ENCODE peak calls at places on chromosome 11, in four cellular contexts. One of them, this sample, is unnamed.

GRCh38 chr11:92828576-92828975 is 140.9 kb upstream of the MTNR1B start:
- DNase-seq in tibial nerve: no peak
- DNase-seq in CD4-positive, alpha-beta T cell: no peak
- DNase-seq in esophagus squamous epithelium: no peak
- DNase-seq in this sample: no peak

GRCh38 chr11:40179541-40179940 is 1279.9 kb downstream of the LRRC4C start:
- DNase-seq in tibial nerve: no peak
- DNase-seq in CD4-positive, alpha-beta T cell: no peak
- DNase-seq in esophagus squamous epithelium: no peak
- DNase-seq in this sample: no peak

GRCh38 chr11:33269822-33270221 is 12.6 kb downstream of the HIPK3 start:
- DNase-seq in tibial nerve: no peak
- DNase-seq in CD4-positive, alpha-beta T cell: no peak
- DNase-seq in esophagus squamous epithelium: no peak
- DNase-seq in this sample: no peak

GRCh38 chr11:73271936-73272679 is at the start of gene P2RY6:
- DNase-seq in tibial nerve: no peak
- DNase-seq in CD4-positive, alpha-beta T cell: no peak
- DNase-seq in esophagus squamous epithelium: no peak
- DNase-seq in this sample: no peak

GRCh38 chr11:27938011-27938410 is 169.9 kb downstream of the KIF18A start:
- DNase-seq in tibial nerve: no peak
- DNase-seq in CD4-positive, alpha-beta T cell: no peak
- DNase-seq in esophagus squamous epithelium: no peak
- DNase-seq in this sample: no peak

GRCh38 chr11:134659882-134660281 is 247.8 kb upstream of the B3GAT1 start:
- DNase-seq in tibial nerve: no peak
- DNase-seq in CD4-positive, alpha-beta T cell: no peak
- DNase-seq in esophagus squamous epithelium: no peak
- DNase-seq in this sample: no peak

GRCh38 chr11:109490953-109491733 is 69.2 kb downstream of the C11orf87 start:
- DNase-seq in tibial nerve: no peak
- DNase-seq in CD4-positive, alpha-beta T cell: no peak
- DNase-seq in esophagus squamous epithelium: no peak
- DNase-seq in this sample: no peak

GRCh38 chr11:109870313-109870712 is 222.9 kb upstream of the ZC3H12C start:
- DNase-seq in tibial nerve: no peak
- DNase-seq in CD4-positive, alpha-beta T cell: no peak
- DNase-seq in esophagus squamous epithelium: no peak
- DNase-seq in this sample: no peak

GRCh38 chr11:33692013-33692504 is 8.6 kb downstream of the C11orf91 start:
- DNase-seq in tibial nerve: peak; percentile 63
- DNase-seq in CD4-positive, alpha-beta T cell: no peak
- DNase-seq in esophagus squamous epithelium: no peak
- DNase-seq in this sample: peak; percentile 30

GRCh38 chr11:8097062-8097814 is 16.2 kb downstream of the TUB start:
- DNase-seq in tibial nerve: no peak
- DNase-seq in CD4-positive, alpha-beta T cell: no peak
- DNase-seq in esophagus squamous epithelium: no peak
- DNase-seq in this sample: no peak

GRCh38 chr11:133181672-133182071 is 350.6 kb downstream of the OPCML start:
- DNase-seq in tibial nerve: no peak
- DNase-seq in CD4-positive, alpha-beta T cell: no peak
- DNase-seq in esophagus squamous epithelium: no peak
- DNase-seq in this sample: no peak

GRCh38 chr11:61959678-61960077 is 7.8 kb downstream of the FTH1 start:
- DNase-seq in tibial nerve: no peak
- DNase-seq in CD4-positive, alpha-beta T cell: no peak
- DNase-seq in esophagus squamous epithelium: no peak
- DNase-seq in this sample: no peak

GRCh38 chr11:58011771-58012170 is 11.9 kb upstream of the OR9Q1 start:
- DNase-seq in tibial nerve: no peak
- DNase-seq in CD4-positive, alpha-beta T cell: no peak
- DNase-seq in esophagus squamous epithelium: no peak
- DNase-seq in this sample: no peak

GRCh38 chr11:30546334-30546733 is 39.8 kb downstream of the MPPED2 start:
- DNase-seq in tibial nerve: no peak
- DNase-seq in CD4-positive, alpha-beta T cell: no peak
- DNase-seq in esophagus squamous epithelium: no peak
- DNase-seq in this sample: no peak

GRCh38 chr11:71086687-71087258 is 165.6 kb downstream of the SHANK2 start:
- DNase-seq in tibial nerve: no peak
- DNase-seq in CD4-positive, alpha-beta T cell: no peak
- DNase-seq in esophagus squamous epithelium: no peak
- DNase-seq in this sample: no peak

GRCh38 chr11:78061088-78061920 is 2.4 kb upstream of the THRSP start:
- DNase-seq in tibial nerve: no peak
- DNase-seq in CD4-positive, alpha-beta T cell: no peak
- DNase-seq in esophagus squamous epithelium: no peak
- DNase-seq in this sample: no peak

GRCh38 chr11:33933607-33934006 is 41.7 kb upstream of the LMO2 start:
- DNase-seq in tibial nerve: no peak
- DNase-seq in CD4-positive, alpha-beta T cell: no peak
- DNase-seq in esophagus squamous epithelium: no peak
- DNase-seq in this sample: no peak

GRCh38 chr11:120563698-120564572 is 52.4 kb downstream of the GRIK4 start:
- DNase-seq in tibial nerve: no peak
- DNase-seq in CD4-positive, alpha-beta T cell: no peak
- DNase-seq in esophagus squamous epithelium: no peak
- DNase-seq in this sample: peak; percentile 84

GRCh38 chr11:65588199-65589054 is 7.2 kb downstream of the KCNK7 start:
- DNase-seq in tibial nerve: no peak
- DNase-seq in CD4-positive, alpha-beta T cell: peak; percentile 68
- DNase-seq in esophagus squamous epithelium: no peak
- DNase-seq in this sample: no peak

GRCh38 chr11:133740928-133741327 is 104.4 kb downstream of the SPATA19 start:
- DNase-seq in tibial nerve: no peak
- DNase-seq in CD4-positive, alpha-beta T cell: no peak
- DNase-seq in esophagus squamous epithelium: no peak
- DNase-seq in this sample: no peak

GRCh38 chr11:83361831-83362230 is 75.7 kb upstream of the CCDC90B start:
- DNase-seq in tibial nerve: no peak
- DNase-seq in CD4-positive, alpha-beta T cell: no peak
- DNase-seq in esophagus squamous epithelium: no peak
- DNase-seq in this sample: no peak

GRCh38 chr11:15805726-15806125 is 550.6 kb downstream of the SOX6 start:
- DNase-seq in tibial nerve: no peak
- DNase-seq in CD4-positive, alpha-beta T cell: no peak
- DNase-seq in esophagus squamous epithelium: no peak
- DNase-seq in this sample: no peak

GRCh38 chr11:86537541-86538222 is 134.7 kb downstream of the ME3 start:
- DNase-seq in tibial nerve: no peak
- DNase-seq in CD4-positive, alpha-beta T cell: no peak
- DNase-seq in esophagus squamous epithelium: no peak
- DNase-seq in this sample: no peak

GRCh38 chr11:111512296-111513239 is at the start of gene BTG4:
- DNase-seq in tibial nerve: no peak
- DNase-seq in CD4-positive, alpha-beta T cell: no peak
- DNase-seq in esophagus squamous epithelium: no peak
- DNase-seq in this sample: peak; percentile 3

GRCh38 chr11:88367310-88367709 is 29.8 kb upstream of the CTSC start:
- DNase-seq in tibial nerve: no peak
- DNase-seq in CD4-positive, alpha-beta T cell: no peak
- DNase-seq in esophagus squamous epithelium: no peak
- DNase-seq in this sample: no peak

GRCh38 chr11:124762624-124763155 is 600 bp upstream of the ESAM start:
- DNase-seq in tibial nerve: no peak
- DNase-seq in CD4-positive, alpha-beta T cell: no peak
- DNase-seq in esophagus squamous epithelium: no peak
- DNase-seq in this sample: no peak

GRCh38 chr11:43576834-43577521 is 103.6 kb upstream of the HSD17B12 start:
- DNase-seq in tibial nerve: no peak
- DNase-seq in CD4-positive, alpha-beta T cell: no peak
- DNase-seq in esophagus squamous epithelium: no peak
- DNase-seq in this sample: peak; percentile 4

GRCh38 chr11:84264066-84264465 is 977.9 kb upstream of the CCDC90B start:
- DNase-seq in tibial nerve: no peak
- DNase-seq in CD4-positive, alpha-beta T cell: no peak
- DNase-seq in esophagus squamous epithelium: no peak
- DNase-seq in this sample: no peak

GRCh38 chr11:92528051-92528450 is 303.4 kb downstream of the FAT3 start:
- DNase-seq in tibial nerve: no peak
- DNase-seq in CD4-positive, alpha-beta T cell: no peak
- DNase-seq in esophagus squamous epithelium: no peak
- DNase-seq in this sample: no peak

GRCh38 chr11:42200311-42200710 is 740.9 kb upstream of the LRRC4C start:
- DNase-seq in tibial nerve: no peak
- DNase-seq in CD4-positive, alpha-beta T cell: no peak
- DNase-seq in esophagus squamous epithelium: no peak
- DNase-seq in this sample: no peak

GRCh38 chr11:87840786-87841185 is 334.5 kb downstream of the RAB38 start:
- DNase-seq in tibial nerve: no peak
- DNase-seq in CD4-positive, alpha-beta T cell: no peak
- DNase-seq in esophagus squamous epithelium: no peak
- DNase-seq in this sample: no peak

GRCh38 chr11:86491048-86491447 is 116.4 kb downstream of the CCDC81 start:
- DNase-seq in tibial nerve: no peak
- DNase-seq in CD4-positive, alpha-beta T cell: no peak
- DNase-seq in esophagus squamous epithelium: no peak
- DNase-seq in this sample: no peak

GRCh38 chr11:59866397-59866796 is at the start of gene TCN1:
- DNase-seq in tibial nerve: no peak
- DNase-seq in CD4-positive, alpha-beta T cell: no peak
- DNase-seq in esophagus squamous epithelium: no peak
- DNase-seq in this sample: no peak

GRCh38 chr11:70225629-70226582 is 22.8 kb downstream of the FADD start:
- DNase-seq in tibial nerve: no peak
- DNase-seq in CD4-positive, alpha-beta T cell: no peak
- DNase-seq in esophagus squamous epithelium: no peak
- DNase-seq in this sample: peak; percentile 13

GRCh38 chr11:122706261-122706660 is 50.7 kb downstream of the UBASH3B start:
- DNase-seq in tibial nerve: no peak
- DNase-seq in CD4-positive, alpha-beta T cell: no peak
- DNase-seq in esophagus squamous epithelium: no peak
- DNase-seq in this sample: no peak

GRCh38 chr11:69308936-69309799 is 15.2 kb downstream of the MYEOV start:
- DNase-seq in tibial nerve: no peak
- DNase-seq in CD4-positive, alpha-beta T cell: no peak
- DNase-seq in esophagus squamous epithelium: no peak
- DNase-seq in this sample: no peak

GRCh38 chr11:119320593-119321524 is 3.9 kb upstream of the MCAM start:
- DNase-seq in tibial nerve: no peak
- DNase-seq in CD4-positive, alpha-beta T cell: no peak
- DNase-seq in esophagus squamous epithelium: no peak
- DNase-seq in this sample: peak; percentile 41

GRCh38 chr11:1459219-1459575 is 27.4 kb downstream of the MOB2 start:
- DNase-seq in tibial nerve: no peak
- DNase-seq in CD4-positive, alpha-beta T cell: no peak
- DNase-seq in esophagus squamous epithelium: no peak
- DNase-seq in this sample: no peak

GRCh38 chr11:1457856-1458255 is 28.7 kb downstream of the MOB2 start:
- DNase-seq in tibial nerve: no peak
- DNase-seq in CD4-positive, alpha-beta T cell: no peak
- DNase-seq in esophagus squamous epithelium: no peak
- DNase-seq in this sample: no peak

GRCh38 chr11:1457326-1457680 is 29.3 kb downstream of the MOB2 start:
- DNase-seq in tibial nerve: no peak
- DNase-seq in CD4-positive, alpha-beta T cell: no peak
- DNase-seq in esophagus squamous epithelium: no peak
- DNase-seq in this sample: no peak

GRCh38 chr11:1459739-1460395 is 26.7 kb downstream of the MOB2 start:
- DNase-seq in tibial nerve: no peak
- DNase-seq in CD4-positive, alpha-beta T cell: no peak
- DNase-seq in esophagus squamous epithelium: no peak
- DNase-seq in this sample: no peak

GRCh38 chr11:1458340-1459218 is 28.0 kb downstream of the MOB2 start:
- DNase-seq in tibial nerve: peak; percentile 67
- DNase-seq in CD4-positive, alpha-beta T cell: no peak
- DNase-seq in esophagus squamous epithelium: no peak
- DNase-seq in this sample: no peak
- H3K27ac ChIP-seq in tibial nerve: peak overlapping the region; percentile 89
- H3K27ac ChIP-seq in CD4-positive, alpha-beta T cell: no peak overlapping the region
- H3K27ac ChIP-seq in esophagus squamous epithelium: peak overlapping the region; percentile 87
- H3K27ac ChIP-seq in this sample: peak overlapping the region; percentile 66

GRCh38 chr11:2889399-2890273 is 4.1 kb upstream of the CDKN1C start:
- DNase-seq in tibial nerve: no peak
- DNase-seq in CD4-positive, alpha-beta T cell: no peak
- DNase-seq in esophagus squamous epithelium: no peak
- DNase-seq in this sample: no peak
- H3K27ac ChIP-seq in tibial nerve: no peak overlapping the region
- H3K27ac ChIP-seq in CD4-positive, alpha-beta T cell: no peak overlapping the region
- H3K27ac ChIP-seq in esophagus squamous epithelium: no peak overlapping the region
- H3K27ac ChIP-seq in this sample: no peak overlapping the region

DNA sequence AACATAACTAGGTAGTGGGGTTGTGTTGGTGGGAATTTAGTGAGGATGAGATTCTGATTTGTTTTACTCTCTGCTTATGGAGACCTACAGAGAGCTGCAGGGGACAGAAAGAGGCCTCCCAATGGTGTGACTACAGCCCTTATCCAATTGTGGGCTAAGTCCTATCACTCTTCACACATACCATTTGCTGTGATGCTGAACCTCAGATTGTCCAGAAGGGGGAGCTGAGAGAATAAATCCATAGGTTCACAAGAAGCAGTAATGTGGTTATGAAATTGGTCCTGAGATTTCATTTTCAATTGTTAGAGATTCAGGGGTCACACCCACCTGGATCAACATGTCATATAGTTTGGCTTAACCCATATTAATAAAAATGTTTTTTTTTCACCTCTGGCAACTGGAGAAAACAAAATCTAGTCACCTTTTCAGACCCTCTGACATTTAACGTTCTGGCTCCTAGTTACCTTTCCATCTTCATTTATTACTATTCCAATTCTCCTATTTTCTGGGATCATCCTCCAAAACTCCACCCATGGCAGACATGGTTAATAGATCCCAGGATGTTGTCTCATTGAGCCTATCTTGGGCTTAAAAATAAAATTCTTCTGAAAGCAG is 53.3 kb upstream of the PTPN5 start:
- DNase-seq in tibial nerve: no peak
- DNase-seq in CD4-positive, alpha-beta T cell: no peak
- DNase-seq in esophagus squamous epithelium: no peak
- DNase-seq in this sample: no peak
- H3K27ac ChIP-seq in tibial nerve: no peak overlapping the region
- H3K27ac ChIP-seq in CD4-positive, alpha-beta T cell: no peak overlapping the region
- H3K27ac ChIP-seq in esophagus squamous epithelium: no peak overlapping the region
- H3K27ac ChIP-seq in this sample: no peak overlapping the region

GRCh38 chr11:3161309-3161708 is 3.8 kb downstream of the OSBPL5 start:
- DNase-seq in tibial nerve: peak; percentile 16
- DNase-seq in CD4-positive, alpha-beta T cell: no peak
- DNase-seq in esophagus squamous epithelium: no peak
- DNase-seq in this sample: no peak
- H3K27ac ChIP-seq in tibial nerve: peak overlapping the region; percentile 88
- H3K27ac ChIP-seq in CD4-positive, alpha-beta T cell: no peak overlapping the region
- H3K27ac ChIP-seq in esophagus squamous epithelium: peak overlapping the region; percentile 85
- H3K27ac ChIP-seq in this sample: peak overlapping the region; percentile 91

DNA sequence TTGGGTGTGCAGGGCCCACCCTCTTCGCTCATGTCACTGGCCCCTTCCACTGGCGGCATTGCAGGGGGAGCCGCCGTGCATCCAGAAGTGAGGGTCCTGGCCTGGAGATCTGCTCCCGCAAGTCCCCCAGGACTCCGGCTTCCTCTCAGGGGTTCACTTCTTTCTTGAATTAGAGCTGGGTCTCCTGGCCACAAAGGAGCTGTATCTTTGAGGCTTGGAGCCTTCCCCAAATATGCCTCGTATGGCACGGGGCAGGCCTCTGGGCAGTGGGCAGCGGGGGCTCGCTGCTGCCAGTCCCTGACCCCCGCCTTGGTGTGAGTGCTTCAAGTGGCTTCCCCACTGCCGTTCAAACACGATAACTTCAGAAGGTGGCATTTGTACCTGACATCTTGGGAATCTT is 7.4 kb upstream of the IFITM3 start:
- DNase-seq in tibial nerve: no peak
- DNase-seq in CD4-positive, alpha-beta T cell: no peak
- DNase-seq in esophagus squamous epithelium: no peak
- DNase-seq in this sample: no peak
- H3K27ac ChIP-seq in tibial nerve: peak overlapping the region; percentile 97
- H3K27ac ChIP-seq in CD4-positive, alpha-beta T cell: no peak overlapping the region
- H3K27ac ChIP-seq in esophagus squamous epithelium: peak overlapping the region; percentile 30
- H3K27ac ChIP-seq in this sample: no peak overlapping the region